ENCODE peak calls at places on chromosome X, in nine cellular contexts. T, J, K, C, W, N, B, Y and O are unnamed samples.

GRCh38 chrX:137432609-137433008 is 133.3 kb upstream of the ZIC3 start:
- DNase-seq in B (no peak), W (peak), Y (peak), T (no peak), K (no peak), J (no peak), C (no peak), N (no peak), O (no peak)

GRCh38 chrX:113512700-113513395 is 672.2 kb upstream of the AMOT start:
- DNase-seq in J (no peak), B (peak), K (no peak), Y (no peak), W (peak), N (no peak), T (no peak), C (no peak), O (no peak)

GRCh38 chrX:66200855-66201795 is 37.1 kb downstream of the HEPH start:
- DNase-seq in W (peak), J (no peak), T (no peak), C (no peak), B (peak), Y (no peak), N (no peak), K (no peak), O (no peak)

GRCh38 chrX:130159776-130160175 is 5.9 kb downstream of the AIFM1 start:
- DNase-seq in J (no peak), C (no peak), T (no peak), W (no peak), N (no peak), K (no peak), Y (no peak), B (no peak), O (no peak)

GRCh38 chrX:848366-848765 is 217.8 kb downstream of the SHOX start:
- DNase-seq in J (no peak), N (no peak), Y (no peak), W (no peak), T (no peak), C (no peak), B (no peak), K (no peak), O (no peak)

GRCh38 chrX:71095971-71096701 is 485 bp downstream of the FOXO4 start:
- DNase-seq in B (peak), K (no peak), J (no peak), N (no peak), C (no peak), W (peak), Y (peak), T (no peak), O (peak)

GRCh38 chrX:119698835-119699234 is 5.9 kb upstream of the SEPTIN6 start:
- DNase-seq in C (no peak), J (no peak), K (no peak), W (peak), B (peak), T (no peak), N (no peak), Y (peak), O (no peak)

GRCh38 chrX:22338740-22339139 is 66.0 kb downstream of the CBLL2 start:
- DNase-seq in B (peak), K (no peak), N (no peak), Y (no peak), J (no peak), T (no peak), W (peak), C (no peak), O (no peak)

GRCh38 chrX:152177497-152178269 is 39.3 kb upstream of the MAGEA10 start:
- DNase-seq in Y (no peak), N (no peak), K (no peak), W (no peak), B (no peak), J (no peak), T (no peak), C (no peak), O (no peak)

GRCh38 chrX:2628751-2629315 is 62.3 kb upstream of the CD99 start:
- DNase-seq in C (no peak), T (no peak), N (no peak), W (no peak), J (no peak), B (no peak), Y (no peak), K (no peak), O (no peak)

GRCh38 chrX:340121-340520 is 21.5 kb upstream of the GTPBP6 start:
- DNase-seq in C (peak), N (peak), K (no peak), B (no peak), Y (no peak), J (no peak), W (no peak), T (no peak), O (no peak)

GRCh38 chrX:7264399-7264798 is 116.4 kb upstream of the PUDP start:
- DNase-seq in Y (no peak), B (no peak), J (no peak), W (no peak), K (no peak), T (no peak), C (no peak), N (no peak), O (no peak)

GRCh38 chrX:105323951-105324350 is 103.5 kb upstream of the TEX13A start:
- DNase-seq in T (no peak), W (peak), B (peak), J (no peak), C (no peak), N (no peak), Y (no peak), K (no peak), O (no peak)

GRCh38 chrX:131762802-131763234 is 218.9 kb downstream of the OR13H1 start:
- DNase-seq in B (peak), T (peak), W (no peak), C (no peak), K (no peak), J (no peak), Y (no peak), N (peak), O (peak)

GRCh38 chrX:136121788-136122187 is 25.5 kb upstream of the FHL1 start:
- DNase-seq in W (no peak), Y (no peak), N (no peak), B (no peak), T (no peak), C (no peak), J (no peak), K (no peak), O (no peak)

GRCh38 chrX:154308108-154308946 is 12.7 kb downstream of the TKTL1 start:
- DNase-seq in J (no peak), N (peak), Y (peak), T (peak), W (peak), C (peak), B (peak), K (peak), O (peak)

GRCh38 chrX:130775849-130776248 is 127.2 kb downstream of the ENOX2 start:
- DNase-seq in T (no peak), B (no peak), C (no peak), Y (no peak), J (no peak), W (no peak), K (no peak), N (no peak), O (no peak)

GRCh38 chrX:13703589-13703988 is 14.7 kb downstream of the RAB9A start:
- DNase-seq in Y (no peak), W (no peak), T (no peak), N (no peak), C (no peak), K (no peak), B (no peak), J (no peak), O (no peak)

GRCh38 chrX:46935295-46935694 is 23.1 kb downstream of the JADE3 start:
- DNase-seq in B (no peak), K (no peak), J (no peak), Y (no peak), C (no peak), N (no peak), W (no peak), T (no peak), O (no peak)